ENCODE peak calls at places on chromosomes 11 and 22, in seven cellular contexts. Q, D, J, W, V, P and M are unnamed samples. For H3K4me1, the result is how much of the 10 kb centered on the place peaks cover.

GRCh38 chr22:49561976-49562375 is 265.7 kb downstream of the BRD1 start:
- DNase-seq in Q (no peak), D (no peak), J (no peak), W (no peak), V (no peak), P (no peak), M (no peak)

GRCh38 chr11:128496684-128497056 is 90.7 kb downstream of the ETS1 start:
- DNase-seq in Q (no peak), D (no peak), J (no peak), W (no peak), V (no peak), P (no peak), M (no peak)

GRCh38 chr11:33371049-33371448 is 113.9 kb downstream of the HIPK3 start:
- DNase-seq in Q (no peak), D (no peak), J (no peak), W (no peak), V (no peak), P (no peak), M (no peak)

GRCh38 chr11:2917842-2918490 is 11.3 kb downstream of the PHLDA2 start:
- DNase-seq in Q (no peak), D (no peak), J (no peak), W (no peak), V (no peak), P (no peak), M (no peak)

GRCh38 chr11:65593518-65594414 is 1.8 kb downstream of the KCNK7 start:
- DNase-seq in Q (peak), D (no peak), J (peak), W (peak), V (no peak), P (no peak), M (peak)

GRCh38 chr11:122102426-122102825 is 13.6 kb downstream of the BLID start:
- DNase-seq in Q (no peak), D (peak), J (no peak), W (no peak), V (no peak), P (no peak), M (peak)

GRCh38 chr11:85171648-85172257 is 455.4 kb downstream of the DLG2 start:
- DNase-seq in Q (no peak), D (no peak), J (no peak), W (peak), V (no peak), P (no peak), M (no peak)

GRCh38 chr11:113163291-113164030 is 150.9 kb upstream of the TTC12 start:
- DNase-seq in Q (peak), D (no peak), J (no peak), W (no peak), V (no peak), P (no peak), M (no peak)

GRCh38 chr11:134515081-134515960 is 103.3 kb upstream of the B3GAT1 start:
- DNase-seq in Q (no peak), D (no peak), J (no peak), W (no peak), V (no peak), P (no peak), M (no peak)

GRCh38 chr11:60981515-60981914 is 10.0 kb downstream of the CD6 start:
- DNase-seq in Q (no peak), D (no peak), J (no peak), W (no peak), V (no peak), P (no peak), M (no peak)

GRCh38 chr11:102780491-102780918 is at the start of gene MMP10:
- DNase-seq in Q (peak), D (peak), J (peak), W (peak), V (no peak), P (peak), M (peak)

GRCh38 chr11:65553301-65554001 is 4.7 kb downstream of the LTBP3 start:
- DNase-seq in Q (no peak), D (no peak), J (peak), W (peak), V (peak), P (no peak), M (peak)

GRCh38 chr22:46462726-46463371 is 74.6 kb downstream of the CELSR1 start:
- DNase-seq in Q (peak), D (peak), J (no peak), W (no peak), V (no peak), P (no peak), M (peak)

GRCh38 chr11:2446590-2447252 is 1.9 kb downstream of the KCNQ1 start:
- DNase-seq in Q (no peak), D (no peak), J (no peak), W (no peak), V (no peak), P (no peak), M (no peak)

GRCh38 chr11:70064011-70064725 is 13.9 kb upstream of the ANO1 start:
- DNase-seq in Q (no peak), D (no peak), J (peak), W (no peak), V (peak), P (no peak), M (no peak)

GRCh38 chr11:74949748-74950127 is 672 bp downstream of the SPCS2 start:
- DNase-seq in Q (peak), D (peak), J (no peak), W (peak), V (no peak), P (no peak), M (peak)

GRCh38 chr22:49929553-49929979 is 11.1 kb downstream of the CRELD2 start:
- DNase-seq in Q (no peak), D (no peak), J (peak), W (no peak), V (peak), P (peak), M (peak)

GRCh38 chr22:24563246-24563645 is 7.4 kb downstream of the SNRPD3 start:
- DNase-seq in Q (no peak), D (no peak), J (no peak), W (no peak), V (no peak), P (no peak), M (no peak)

GRCh38 chr22:24564376-24565058 is 8.7 kb downstream of the SNRPD3 start:
- DNase-seq in Q (peak), D (no peak), J (no peak), W (no peak), V (no peak), P (no peak), M (peak)

GRCh38 chr22:24566899-24567511 is 11.2 kb downstream of the SNRPD3 start:
- DNase-seq in Q (no peak), D (no peak), J (no peak), W (no peak), V (no peak), P (no peak), M (no peak)

GRCh38 chr22:24567668-24568067 is 11.9 kb downstream of the SNRPD3 start:
- DNase-seq in Q (no peak), D (no peak), J (no peak), W (no peak), V (no peak), P (no peak), M (no peak)

GRCh38 chr22:24565077-24565476 is 9.3 kb downstream of the SNRPD3 start:
- DNase-seq in Q (no peak), D (no peak), J (no peak), W (no peak), V (no peak), P (no peak), M (no peak)
- H2BK5ac ChIP-seq in Q (no peak), D (no peak), J (no peak), W (no peak), V (no peak), P (no peak), M (no peak)

DNA sequence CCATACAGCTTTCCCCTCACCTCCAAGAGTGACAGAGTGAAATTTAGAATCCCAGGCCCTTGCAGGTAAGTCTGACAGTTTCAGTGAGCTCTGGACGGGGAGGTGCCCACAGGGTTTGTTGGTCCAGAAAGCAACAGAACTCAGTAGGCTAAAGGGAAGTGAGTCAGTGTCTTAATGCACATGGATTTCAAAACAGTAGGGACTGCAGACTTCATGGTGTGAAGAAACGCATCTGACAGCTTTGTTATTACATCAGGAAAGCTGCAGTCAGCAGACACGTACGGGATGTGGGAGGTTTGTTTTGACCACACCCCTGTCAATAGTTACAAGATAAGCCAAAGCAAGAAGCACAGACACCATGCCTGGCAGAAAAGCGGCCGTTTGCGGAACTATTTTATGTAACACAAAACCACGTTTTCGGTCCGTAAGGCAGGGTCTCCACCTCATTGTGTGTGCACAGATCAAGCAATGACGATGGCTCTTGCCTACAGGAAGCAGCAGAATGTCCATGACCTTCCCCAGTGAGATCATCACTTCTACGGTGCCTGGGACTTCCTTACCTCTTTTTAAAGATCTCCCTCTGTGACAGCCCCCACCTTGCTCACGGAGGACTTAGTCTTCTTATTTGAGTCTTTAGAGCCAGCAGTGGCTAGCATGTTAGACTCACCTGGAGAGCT is 58.1 kb upstream of the FTH1 start:
- DNase-seq in Q (peak), D (peak), J (no peak), W (peak), V (no peak), P (no peak), M (peak)
- H3K27ac ChIP-seq in Q (no peak), D (peak), J (no peak), W (no peak), V (no peak), P (no peak), M (no peak)

GRCh38 chr11:62552931-62553838 is 6.6 kb upstream of the AHNAK start:
- DNase-seq in Q (peak), D (peak), J (peak), W (peak), V (peak), P (no peak), M (peak)
- H3K4me1 ChIP-seq in Q (half or more), D (under half), J (under half), W (under half), V (under half), P (under half), M (under half)

DNA sequence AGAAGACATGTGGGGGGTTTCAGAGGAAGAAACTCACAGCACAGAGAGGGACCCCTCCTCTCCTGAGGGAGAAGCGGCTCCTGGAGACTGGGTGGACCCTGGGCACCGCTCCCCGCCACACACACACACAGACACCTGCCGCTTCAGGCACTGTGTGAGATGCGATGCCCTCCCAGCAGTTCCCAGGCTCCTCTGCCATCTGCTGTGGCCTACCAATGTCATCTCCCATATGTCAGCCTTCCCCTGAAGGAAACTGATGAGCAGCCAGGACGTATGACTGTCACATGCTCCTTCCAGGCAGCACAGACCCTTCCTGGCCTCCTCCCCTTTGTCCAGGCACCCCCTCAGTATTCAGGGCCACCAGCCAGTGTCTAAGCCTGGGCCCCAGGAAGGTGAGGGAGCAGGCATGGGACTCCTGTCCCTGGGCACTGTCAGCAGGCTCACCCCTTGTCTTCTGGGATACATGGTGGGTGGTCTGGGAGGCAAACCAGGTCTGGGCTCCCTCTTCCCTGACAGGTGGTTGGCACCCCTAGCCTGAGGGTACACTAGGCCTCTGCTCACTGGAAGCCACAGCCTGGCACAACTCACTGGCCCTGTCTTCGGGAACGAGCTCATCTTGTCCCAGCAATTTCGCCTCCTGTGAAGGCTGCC is 11.8 kb upstream of the BCR start:
- DNase-seq in Q (no peak), D (no peak), J (no peak), W (no peak), V (no peak), P (no peak), M (no peak)
- H2BK5ac ChIP-seq in Q (no peak), D (no peak), J (no peak), W (no peak), V (no peak), P (peak), M (no peak)

GRCh38 chr11:9678576-9678975 is 14.7 kb downstream of the SWAP70 start:
- DNase-seq in Q (no peak), D (no peak), J (no peak), W (peak), V (no peak), P (no peak), M (no peak)

GRCh38 chr11:9672918-9673317 is 9.0 kb downstream of the SWAP70 start:
- DNase-seq in Q (no peak), D (no peak), J (no peak), W (no peak), V (no peak), P (no peak), M (no peak)

GRCh38 chr11:9672288-9672916 is 8.5 kb downstream of the SWAP70 start:
- DNase-seq in Q (peak), D (peak), J (no peak), W (no peak), V (no peak), P (no peak), M (peak)

GRCh38 chr11:9677951-9678350 is 14.1 kb downstream of the SWAP70 start:
- DNase-seq in Q (no peak), D (no peak), J (no peak), W (no peak), V (no peak), P (no peak), M (no peak)

DNA sequence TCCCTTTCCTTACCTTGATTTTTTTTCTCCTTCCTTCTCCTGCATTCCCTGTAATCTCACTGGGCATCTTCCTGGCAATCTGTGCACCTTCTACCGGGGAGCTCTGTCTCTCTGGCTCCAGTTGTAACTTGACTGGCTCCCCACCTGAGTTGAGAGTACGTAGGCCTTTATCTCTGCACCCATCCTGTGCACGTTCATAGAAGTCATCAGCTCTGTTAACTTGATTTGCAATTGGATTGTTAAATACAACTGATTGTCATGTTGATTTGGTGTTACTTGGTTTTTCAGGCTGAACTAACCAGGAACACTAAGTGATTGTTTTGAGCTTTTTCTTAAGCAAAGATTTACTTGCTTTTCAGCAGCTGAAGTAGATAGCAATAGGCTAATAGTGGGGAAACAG is 11.8 kb downstream of the SWAP70 start:
- DNase-seq in Q (no peak), D (no peak), J (peak), W (peak), V (no peak), P (no peak), M (no peak)
- H3K27ac ChIP-seq in Q (no peak), D (no peak), J (peak), W (no peak), V (no peak), P (no peak), M (no peak)

DNA sequence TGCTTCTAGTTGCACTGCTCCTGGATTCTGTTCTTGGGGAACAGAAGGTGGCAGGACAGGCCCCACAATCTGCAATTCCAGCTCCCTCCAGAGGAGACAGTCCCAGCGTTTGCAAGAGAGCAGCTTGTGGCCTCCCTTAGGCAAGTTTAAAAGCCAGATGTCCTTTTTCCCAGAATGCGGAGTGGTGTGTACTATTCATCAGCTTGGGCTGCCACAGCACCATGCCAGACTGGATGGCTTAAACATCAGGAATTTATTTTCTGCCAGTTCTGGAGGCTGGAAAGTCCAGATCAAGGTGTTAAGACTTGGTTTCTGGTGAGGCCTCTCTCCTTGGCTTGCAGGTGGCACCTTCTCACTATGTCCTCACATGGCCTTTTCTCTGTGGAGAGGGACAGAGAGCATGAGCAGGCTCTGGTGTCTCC is 11.7 kb downstream of the MIAT start:
- DNase-seq in Q (peak), D (peak), J (peak), W (peak), V (peak), P (no peak), M (peak)
- H3K4me1 ChIP-seq in Q (under half), D (under half), J (under half), W (under half), V (under half), P (under half), M (under half)

GRCh38 chr11:47375546-47376085 is 2.7 kb downstream of the SPI1 start:
- DNase-seq in Q (no peak), D (no peak), J (no peak), W (no peak), V (no peak), P (no peak), M (no peak)

GRCh38 chr11:47376183-47376542 is 2.2 kb downstream of the SPI1 start:
- DNase-seq in Q (no peak), D (no peak), J (no peak), W (no peak), V (no peak), P (no peak), M (no peak)

GRCh38 chr11:47377571-47378010 is 756 bp downstream of the SPI1 start:
- DNase-seq in Q (no peak), D (no peak), J (no peak), W (no peak), V (no peak), P (no peak), M (no peak)

GRCh38 chr11:47378011-47378835 is at the start of gene SPI1:
- DNase-seq in Q (no peak), D (no peak), J (no peak), W (peak), V (no peak), P (no peak), M (no peak)

GRCh38 chr11:47376543-47377371 is 1.6 kb downstream of the SPI1 start:
- DNase-seq in Q (no peak), D (no peak), J (no peak), W (peak), V (no peak), P (no peak), M (no peak)
- H2BK5ac ChIP-seq in Q (no peak), D (no peak), J (no peak), W (no peak), V (peak), P (peak), M (no peak)